ENCODE peak calls at places on chromosomes 5 and 9, in six cellular contexts. One of them, this sample, is unnamed.

GRCh38 chr9:135971106-135971766 is 10.1 kb upstream of the UBAC1 start:
- DNase-seq in thoracic aorta: no peak
- DNase-seq in AG04450: no peak
- DNase-seq in tibial nerve: no peak
- DNase-seq in choroid plexus epithelial cell: no peak
- DNase-seq in kidney epithelial cell: no peak
- DNase-seq in this sample: no peak

GRCh38 chr5:63555874-63556273 is 406.4 kb downstream of the HTR1A start:
- DNase-seq in AG04450: no peak
- DNase-seq in tibial nerve: no peak
- DNase-seq in choroid plexus epithelial cell: no peak
- DNase-seq in kidney epithelial cell: no peak
- DNase-seq in thoracic aorta: no peak
- DNase-seq in this sample: no peak

GRCh38 chr9:135611142-135611874 is 28.0 kb downstream of the GLT6D1 start:
- DNase-seq in thoracic aorta: no peak
- DNase-seq in choroid plexus epithelial cell: no peak
- DNase-seq in kidney epithelial cell: no peak
- DNase-seq in tibial nerve: no peak
- DNase-seq in AG04450: no peak
- DNase-seq in this sample: no peak

GRCh38 chr5:27876071-27876470 is 837.7 kb upstream of the CDH9 start:
- DNase-seq in thoracic aorta: no peak
- DNase-seq in kidney epithelial cell: no peak
- DNase-seq in choroid plexus epithelial cell: peak; percentile 28
- DNase-seq in tibial nerve: no peak
- DNase-seq in AG04450: no peak
- DNase-seq in this sample: no peak

GRCh38 chr5:92548351-92548750 is 1032.7 kb downstream of the NR2F1-AS1 start:
- DNase-seq in tibial nerve: no peak
- DNase-seq in thoracic aorta: no peak
- DNase-seq in AG04450: no peak
- DNase-seq in kidney epithelial cell: no peak
- DNase-seq in choroid plexus epithelial cell: peak; percentile 67
- DNase-seq in this sample: no peak

GRCh38 chr5:154107010-154107409 is 68.2 kb downstream of the MFAP3 start:
- DNase-seq in tibial nerve: no peak
- DNase-seq in AG04450: no peak
- DNase-seq in thoracic aorta: no peak
- DNase-seq in choroid plexus epithelial cell: no peak
- DNase-seq in kidney epithelial cell: no peak
- DNase-seq in this sample: no peak

GRCh38 chr9:76161546-76161945 is 232.7 kb downstream of the RFK start:
- DNase-seq in choroid plexus epithelial cell: peak; percentile 89
- DNase-seq in thoracic aorta: no peak
- DNase-seq in AG04450: peak; percentile 81
- DNase-seq in kidney epithelial cell: no peak
- DNase-seq in tibial nerve: no peak
- DNase-seq in this sample: no peak

GRCh38 chr5:106121972-106122605 is 1548.6 kb downstream of the EFNA5 start:
- DNase-seq in AG04450: no peak
- DNase-seq in tibial nerve: no peak
- DNase-seq in kidney epithelial cell: no peak
- DNase-seq in choroid plexus epithelial cell: peak; percentile 36
- DNase-seq in thoracic aorta: no peak
- DNase-seq in this sample: peak; percentile 30

GRCh38 chr9:20526500-20527319 is 95.6 kb downstream of the MLLT3 start:
- DNase-seq in choroid plexus epithelial cell: peak; percentile 72
- DNase-seq in tibial nerve: no peak
- DNase-seq in AG04450: peak; percentile 4
- DNase-seq in kidney epithelial cell: no peak
- DNase-seq in thoracic aorta: no peak
- DNase-seq in this sample: no peak

GRCh38 chr9:928363-929042 is 48.0 kb upstream of the DMRT3 start:
- DNase-seq in AG04450: no peak
- DNase-seq in kidney epithelial cell: peak; percentile 23
- DNase-seq in tibial nerve: no peak
- DNase-seq in choroid plexus epithelial cell: no peak
- DNase-seq in thoracic aorta: no peak
- DNase-seq in this sample: peak; percentile 28

GRCh38 chr5:145506451-145506850 is 328.7 kb downstream of the PRELID2 start:
- DNase-seq in tibial nerve: no peak
- DNase-seq in kidney epithelial cell: no peak
- DNase-seq in AG04450: no peak
- DNase-seq in thoracic aorta: no peak
- DNase-seq in choroid plexus epithelial cell: no peak
- DNase-seq in this sample: no peak

GRCh38 chr5:146722361-146722779 is 156.2 kb downstream of the PPP2R2B start:
- DNase-seq in thoracic aorta: no peak
- DNase-seq in choroid plexus epithelial cell: peak; percentile 73
- DNase-seq in AG04450: no peak
- DNase-seq in tibial nerve: no peak
- DNase-seq in kidney epithelial cell: no peak
- DNase-seq in this sample: no peak

GRCh38 chr9:37778534-37778933 is 6.3 kb downstream of the EXOSC3 start:
- DNase-seq in tibial nerve: no peak
- DNase-seq in AG04450: no peak
- DNase-seq in thoracic aorta: no peak
- DNase-seq in kidney epithelial cell: no peak
- DNase-seq in choroid plexus epithelial cell: no peak
- DNase-seq in this sample: no peak

GRCh38 chr5:107396351-107396690 is 274.4 kb downstream of the EFNA5 start:
- DNase-seq in tibial nerve: no peak
- DNase-seq in kidney epithelial cell: no peak
- DNase-seq in thoracic aorta: no peak
- DNase-seq in choroid plexus epithelial cell: no peak
- DNase-seq in AG04450: no peak
- DNase-seq in this sample: no peak

GRCh38 chr5:169695025-169695625 is 58.0 kb downstream of the DOCK2 start:
- DNase-seq in kidney epithelial cell: no peak
- DNase-seq in AG04450: no peak
- DNase-seq in thoracic aorta: no peak
- DNase-seq in choroid plexus epithelial cell: no peak
- DNase-seq in tibial nerve: no peak
- DNase-seq in this sample: no peak

GRCh38 chr5:157049605-157050004 is 9.3 kb downstream of the HAVCR1 start:
- DNase-seq in choroid plexus epithelial cell: no peak
- DNase-seq in AG04450: no peak
- DNase-seq in thoracic aorta: no peak
- DNase-seq in tibial nerve: no peak
- DNase-seq in kidney epithelial cell: peak; percentile 85
- DNase-seq in this sample: no peak

GRCh38 chr5:2695200-2695891 is 56.1 kb downstream of the IRX2 start:
- DNase-seq in kidney epithelial cell: no peak
- DNase-seq in choroid plexus epithelial cell: no peak
- DNase-seq in AG04450: no peak
- DNase-seq in thoracic aorta: no peak
- DNase-seq in tibial nerve: no peak
- DNase-seq in this sample: no peak

GRCh38 chr9:69611221-69611620 is 61.0 kb downstream of the APBA1 start:
- DNase-seq in choroid plexus epithelial cell: no peak
- DNase-seq in AG04450: no peak
- DNase-seq in kidney epithelial cell: no peak
- DNase-seq in thoracic aorta: no peak
- DNase-seq in tibial nerve: no peak
- DNase-seq in this sample: no peak

GRCh38 chr5:16970260-16970659 is 34.2 kb upstream of the MYO10 start:
- DNase-seq in AG04450: no peak
- DNase-seq in thoracic aorta: no peak
- DNase-seq in choroid plexus epithelial cell: no peak
- DNase-seq in tibial nerve: no peak
- DNase-seq in kidney epithelial cell: no peak
- DNase-seq in this sample: no peak

GRCh38 chr9:272251-273213 is 57.9 kb downstream of the DOCK8 start:
- DNase-seq in tibial nerve: peak; percentile 35
- DNase-seq in AG04450: no peak
- DNase-seq in kidney epithelial cell: no peak
- DNase-seq in thoracic aorta: no peak
- DNase-seq in choroid plexus epithelial cell: no peak
- DNase-seq in this sample: peak; percentile 72

GRCh38 chr5:98201006-98201620 is 572.4 kb upstream of the RGMB start:
- DNase-seq in tibial nerve: no peak
- DNase-seq in AG04450: no peak
- DNase-seq in kidney epithelial cell: no peak
- DNase-seq in thoracic aorta: no peak
- DNase-seq in choroid plexus epithelial cell: no peak
- DNase-seq in this sample: no peak

GRCh38 chr5:72818866-72819534 is 2.5 kb downstream of the TNPO1 start:
- DNase-seq in AG04450: no peak
- DNase-seq in kidney epithelial cell: no peak
- DNase-seq in thoracic aorta: peak; percentile 13
- DNase-seq in choroid plexus epithelial cell: peak; percentile 77
- DNase-seq in tibial nerve: peak; percentile 55
- DNase-seq in this sample: peak; percentile 38

GRCh38 chr9:36597412-36598178 is 24.9 kb downstream of the MELK start:
- DNase-seq in tibial nerve: no peak
- DNase-seq in AG04450: no peak
- DNase-seq in kidney epithelial cell: no peak
- DNase-seq in choroid plexus epithelial cell: peak; percentile 89
- DNase-seq in thoracic aorta: no peak
- DNase-seq in this sample: peak; percentile 38
- TF ChIP-seq CTCF in tibial nerve: peak; percentile 18
- TF ChIP-seq CTCF in AG04450: peak; percentile 78
- TF ChIP-seq CTCF in kidney epithelial cell: peak; percentile 66
- TF ChIP-seq CTCF in choroid plexus epithelial cell: peak; percentile 79
- TF ChIP-seq CTCF in thoracic aorta: peak; percentile 30
- TF ChIP-seq CTCF in this sample: peak; percentile 61

GRCh38 chr9:98191210-98191609 is 1.2 kb downstream of the CORO2A start:
- DNase-seq in kidney epithelial cell: no peak
- DNase-seq in choroid plexus epithelial cell: no peak
- DNase-seq in AG04450: no peak
- DNase-seq in tibial nerve: no peak
- DNase-seq in thoracic aorta: no peak
- DNase-seq in this sample: no peak

GRCh38 chr9:98195671-98196070 is 3.2 kb upstream of the CORO2A start:
- DNase-seq in tibial nerve: no peak
- DNase-seq in AG04450: no peak
- DNase-seq in thoracic aorta: no peak
- DNase-seq in choroid plexus epithelial cell: no peak
- DNase-seq in kidney epithelial cell: no peak
- DNase-seq in this sample: no peak

GRCh38 chr9:98192503-98193335 is at the start of gene CORO2A:
- DNase-seq in kidney epithelial cell: no peak
- DNase-seq in thoracic aorta: no peak
- DNase-seq in tibial nerve: peak; percentile 32
- DNase-seq in choroid plexus epithelial cell: peak; percentile 72
- DNase-seq in AG04450: peak; percentile 7
- DNase-seq in this sample: peak; percentile 90

GRCh38 chr9:98191615-98192502 is 578 bp downstream of the CORO2A start:
- DNase-seq in kidney epithelial cell: no peak
- DNase-seq in choroid plexus epithelial cell: no peak
- DNase-seq in tibial nerve: no peak
- DNase-seq in thoracic aorta: no peak
- DNase-seq in AG04450: no peak
- DNase-seq in this sample: no peak

GRCh38 chr9:98193336-98193944 is 1.0 kb upstream of the CORO2A start:
- DNase-seq in kidney epithelial cell: no peak
- DNase-seq in AG04450: no peak
- DNase-seq in tibial nerve: no peak
- DNase-seq in choroid plexus epithelial cell: no peak
- DNase-seq in thoracic aorta: no peak
- DNase-seq in this sample: no peak
- TF ChIP-seq CTCF in kidney epithelial cell: no peak
- TF ChIP-seq CTCF in AG04450: no peak
- TF ChIP-seq CTCF in tibial nerve: no peak
- TF ChIP-seq CTCF in choroid plexus epithelial cell: no peak
- TF ChIP-seq CTCF in thoracic aorta: no peak
- TF ChIP-seq CTCF in this sample: no peak

GRCh38 chr5:136114406-136115132 is 18.1 kb upstream of the SMAD5 start:
- DNase-seq in thoracic aorta: no peak
- DNase-seq in choroid plexus epithelial cell: no peak
- DNase-seq in kidney epithelial cell: no peak
- DNase-seq in tibial nerve: no peak
- DNase-seq in AG04450: no peak
- DNase-seq in this sample: no peak

GRCh38 chr5:136115183-136115865 is 17.3 kb upstream of the SMAD5 start:
- DNase-seq in thoracic aorta: no peak
- DNase-seq in tibial nerve: no peak
- DNase-seq in choroid plexus epithelial cell: no peak
- DNase-seq in AG04450: no peak
- DNase-seq in kidney epithelial cell: no peak
- DNase-seq in this sample: no peak

GRCh38 chr5:136123236-136123768 is 9.3 kb upstream of the SMAD5 start:
- DNase-seq in choroid plexus epithelial cell: no peak
- DNase-seq in kidney epithelial cell: peak; percentile 59
- DNase-seq in thoracic aorta: no peak
- DNase-seq in tibial nerve: no peak
- DNase-seq in AG04450: no peak
- DNase-seq in this sample: no peak

DNA sequence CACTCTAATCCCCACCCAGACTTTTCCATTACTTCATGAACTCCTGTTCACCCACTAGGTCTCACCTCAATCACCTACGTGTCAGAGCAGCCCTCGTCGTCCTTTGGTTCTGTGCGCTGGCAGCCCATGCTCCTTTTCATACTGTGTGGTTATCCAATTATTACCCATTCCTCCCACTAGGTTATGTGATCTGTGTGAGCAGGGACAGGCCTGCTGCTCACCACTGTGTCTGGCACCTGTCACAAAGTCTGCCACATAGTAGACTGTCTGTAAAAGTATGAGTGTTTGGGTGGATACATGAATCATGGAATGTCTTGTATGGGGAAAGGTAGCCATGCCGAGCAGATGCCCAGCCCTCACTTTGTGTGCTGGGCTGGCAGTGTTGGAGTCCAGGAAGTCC is 12.1 kb upstream of the SMAD5 start:
- DNase-seq in tibial nerve: no peak
- DNase-seq in AG04450: no peak
- DNase-seq in thoracic aorta: no peak
- DNase-seq in kidney epithelial cell: no peak
- DNase-seq in choroid plexus epithelial cell: no peak
- DNase-seq in this sample: no peak
- TF ChIP-seq CTCF in tibial nerve: no peak
- TF ChIP-seq CTCF in AG04450: no peak
- TF ChIP-seq CTCF in thoracic aorta: no peak
- TF ChIP-seq CTCF in kidney epithelial cell: no peak
- TF ChIP-seq CTCF in choroid plexus epithelial cell: no peak
- TF ChIP-seq CTCF in this sample: no peak

GRCh38 chr9:125630436-125630835 is 76.6 kb downstream of the MAPKAP1 start:
- DNase-seq in thoracic aorta: no peak
- DNase-seq in choroid plexus epithelial cell: no peak
- DNase-seq in tibial nerve: no peak
- DNase-seq in AG04450: no peak
- DNase-seq in kidney epithelial cell: no peak
- DNase-seq in this sample: no peak

GRCh38 chr9:125632321-125633115 is 74.5 kb downstream of the MAPKAP1 start:
- DNase-seq in AG04450: no peak
- DNase-seq in kidney epithelial cell: peak; percentile 16
- DNase-seq in thoracic aorta: no peak
- DNase-seq in tibial nerve: no peak
- DNase-seq in choroid plexus epithelial cell: no peak
- DNase-seq in this sample: peak; percentile 57

GRCh38 chr9:125629451-125629850 is 77.6 kb downstream of the MAPKAP1 start:
- DNase-seq in kidney epithelial cell: no peak
- DNase-seq in thoracic aorta: no peak
- DNase-seq in tibial nerve: no peak
- DNase-seq in AG04450: no peak
- DNase-seq in choroid plexus epithelial cell: no peak
- DNase-seq in this sample: no peak

GRCh38 chr9:125633116-125633743 is 73.8 kb downstream of the MAPKAP1 start:
- DNase-seq in kidney epithelial cell: no peak
- DNase-seq in tibial nerve: no peak
- DNase-seq in AG04450: no peak
- DNase-seq in thoracic aorta: no peak
- DNase-seq in choroid plexus epithelial cell: no peak
- DNase-seq in this sample: no peak

GRCh38 chr9:125631391-125632085 is 75.5 kb downstream of the MAPKAP1 start:
- DNase-seq in kidney epithelial cell: no peak
- DNase-seq in tibial nerve: no peak
- DNase-seq in choroid plexus epithelial cell: peak; percentile 80
- DNase-seq in AG04450: no peak
- DNase-seq in thoracic aorta: no peak
- DNase-seq in this sample: peak; percentile 62
- TF ChIP-seq CTCF in kidney epithelial cell: peak; percentile 32
- TF ChIP-seq CTCF in tibial nerve: peak; percentile 26
- TF ChIP-seq CTCF in choroid plexus epithelial cell: peak; percentile 81
- TF ChIP-seq CTCF in AG04450: peak; percentile 69
- TF ChIP-seq CTCF in thoracic aorta: peak; percentile 48
- TF ChIP-seq CTCF in this sample: peak; percentile 64